ENCODE peak calls at places on chromosomes 3 and 15, in eight cellular contexts. V is H9, S is HepG2, A is fibroblast of lung, H is MM.1S, Z is PC-3, P is GM23338, Q is SK-N-SH. D is an unnamed sample.
A peak's percentile ranks its signal among the peaks of the same experiment; 100 is the strongest.

GRCh38 chr3:52299815-52300611 is 12.4 kb downstream of the GLYCTK start:
- DNase-seq in V (peak; percentile 61), S (peak; percentile 65), A (no peak), H (no peak), Z (peak; percentile 23), P (peak; percentile 50), Q (peak; percentile 76), D (peak; percentile 84)

GRCh38 chr3:6551165-6551564 is 309.8 kb upstream of the GRM7 start:
- DNase-seq in V (no peak), S (no peak), A (no peak), H (no peak), Z (no peak), P (no peak), Q (no peak), D (no peak)

GRCh38 chr15:32657198-32657886 is 15.8 kb downstream of the SCG5 start:
- DNase-seq in V (no peak), S (no peak), A (no peak), H (peak; percentile 90), Z (peak; percentile 58), P (no peak), Q (no peak), D (no peak)

GRCh38 chr15:59963322-59963721 is 40.8 kb upstream of the FOXB1 start:
- DNase-seq in V (no peak), S (no peak), A (no peak), H (no peak), Z (no peak), P (no peak), Q (no peak), D (no peak)

GRCh38 chr3:74267126-74267525 is 347.3 kb downstream of the CNTN3 start:
- DNase-seq in V (no peak), S (no peak), A (peak; percentile 37), H (no peak), Z (no peak), P (no peak), Q (no peak), D (no peak)

GRCh38 chr15:90286678-90287077 is 21.2 kb downstream of the NGRN start:
- DNase-seq in V (no peak), S (peak; percentile 43), A (peak; percentile 52), H (peak; percentile 55), Z (peak; percentile 58), P (peak; percentile 39), Q (peak; percentile 69), D (peak; percentile 40)

GRCh38 chr3:126259411-126260391 is 79.3 kb upstream of the ALDH1L1 start:
- DNase-seq in V (peak; percentile 70), S (peak; percentile 29), A (peak; percentile 41), H (no peak), Z (peak; percentile 21), P (peak; percentile 66), Q (peak; percentile 79), D (peak; percentile 49)

GRCh38 chr15:99446565-99447496 is 119.0 kb upstream of the MEF2A start:
- DNase-seq in V (peak; percentile 38), S (no peak), A (no peak), H (no peak), Z (no peak), P (no peak), Q (peak; percentile 19), D (no peak)

GRCh38 chr15:92618121-92618520 is 37.5 kb downstream of the FAM174B start:
- DNase-seq in V (no peak), S (no peak), A (no peak), H (no peak), Z (no peak), P (no peak), Q (no peak), D (peak; percentile 35)

GRCh38 chr3:186459108-186459467 is 85.1 kb downstream of the CRYGS start:
- DNase-seq in V (no peak), S (no peak), A (no peak), H (no peak), Z (no peak), P (no peak), Q (no peak), D (no peak)

GRCh38 chr3:186454881-186455703 is 89.1 kb downstream of the CRYGS start:
- DNase-seq in V (no peak), S (no peak), A (no peak), H (no peak), Z (no peak), P (peak; percentile 6), Q (no peak), D (no peak)

GRCh38 chr3:186453531-186453930 is 90.6 kb downstream of the CRYGS start:
- DNase-seq in V (no peak), S (no peak), A (no peak), H (no peak), Z (no peak), P (no peak), Q (no peak), D (no peak)

GRCh38 chr3:186458306-186459107 is 85.7 kb downstream of the CRYGS start:
- DNase-seq in V (no peak), S (no peak), A (no peak), H (peak; percentile 21), Z (no peak), P (no peak), Q (no peak), D (no peak)

DNA sequence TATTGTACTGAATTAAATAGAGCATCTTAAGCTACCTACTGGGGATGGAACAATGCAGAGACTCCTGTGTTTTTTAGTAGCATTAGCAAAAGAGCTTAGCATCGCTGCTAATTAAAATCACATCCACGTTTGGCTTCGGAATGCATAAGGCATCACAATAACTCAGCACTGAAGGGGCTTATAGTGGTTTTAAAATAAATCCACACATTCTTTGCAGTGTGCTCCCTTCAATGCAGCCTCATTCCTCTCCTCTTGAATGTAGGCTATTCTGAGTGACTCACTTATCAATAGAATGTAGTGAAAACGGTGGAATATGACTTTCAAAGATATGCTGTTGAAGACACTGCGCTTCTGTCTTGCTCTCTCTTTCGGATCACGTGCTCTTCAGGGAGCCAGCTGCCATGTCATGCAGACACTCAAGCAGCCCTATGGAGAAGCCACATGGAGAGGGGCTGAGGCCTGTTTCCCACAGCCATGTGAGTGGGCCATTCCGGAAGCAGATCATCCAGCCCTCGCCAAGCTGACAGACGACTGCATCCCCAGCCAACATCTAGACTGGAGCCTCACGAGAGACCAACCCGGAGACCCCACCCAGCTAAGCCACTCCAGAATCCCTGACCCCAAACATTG is 87.4 kb downstream of the CRYGS start:
- DNase-seq in V (no peak), S (no peak), A (no peak), H (no peak), Z (no peak), P (no peak), Q (no peak), D (no peak)
- H3K79me2 ChIP-seq in V (no peaks in the 10 kb centered on the region), S (no peaks in the 10 kb centered on the region), A (no peaks in the 10 kb centered on the region), H (no peaks in the 10 kb centered on the region), Z (no peaks in the 10 kb centered on the region), P (no peaks in the 10 kb centered on the region), Q (no peaks in the 10 kb centered on the region), D (no peaks in the 10 kb centered on the region)

DNA sequence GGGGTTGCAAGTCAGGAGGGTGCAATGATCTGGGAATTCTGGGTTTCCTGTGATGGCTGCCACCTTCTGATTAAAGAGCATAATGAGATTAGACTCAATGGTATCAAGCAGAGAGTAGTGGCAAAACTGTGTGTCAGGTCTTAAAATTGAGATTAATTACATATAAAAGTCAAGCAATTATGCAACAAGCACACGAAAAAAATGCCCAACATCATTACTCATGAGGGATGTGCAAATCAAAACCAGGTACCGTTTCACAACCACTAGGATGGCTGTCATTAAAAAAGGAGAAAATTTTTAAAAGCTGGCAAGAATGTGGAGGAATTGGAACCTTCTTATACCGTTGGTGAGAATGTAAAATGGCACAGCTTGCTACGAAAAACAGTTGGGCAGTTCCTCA is 205.0 kb downstream of the OSBPL10 start:
- DNase-seq in V (no peak), S (no peak), A (no peak), H (no peak), Z (no peak), P (no peak), Q (no peak), D (no peak)
- H3K79me2 ChIP-seq in V (no peaks in the 10 kb centered on the region), S (no peaks in the 10 kb centered on the region), A (no peaks in the 10 kb centered on the region), H (no peaks in the 10 kb centered on the region), Z (peaks cover 10% of the 10 kb centered on the region), P (peaks cover 79% of the 10 kb centered on the region), Q (no peaks in the 10 kb centered on the region), D (peaks cover 12% of the 10 kb centered on the region)

GRCh38 chr3:71453319-71453718 is 130.2 kb downstream of the FOXP1 start:
- DNase-seq in V (no peak), S (peak; percentile 72), A (no peak), H (no peak), Z (no peak), P (no peak), Q (no peak), D (no peak)

GRCh38 chr3:71451812-71452211 is 131.7 kb downstream of the FOXP1 start:
- DNase-seq in V (no peak), S (no peak), A (no peak), H (no peak), Z (no peak), P (no peak), Q (no peak), D (no peak)

GRCh38 chr3:71454513-71455423 is 128.8 kb downstream of the FOXP1 start:
- DNase-seq in V (no peak), S (no peak), A (no peak), H (no peak), Z (no peak), P (no peak), Q (no peak), D (no peak)

GRCh38 chr3:71456155-71456554 is 127.4 kb downstream of the FOXP1 start:
- DNase-seq in V (no peak), S (no peak), A (peak; percentile 32), H (peak; percentile 48), Z (no peak), P (no peak), Q (no peak), D (no peak)

DNA sequence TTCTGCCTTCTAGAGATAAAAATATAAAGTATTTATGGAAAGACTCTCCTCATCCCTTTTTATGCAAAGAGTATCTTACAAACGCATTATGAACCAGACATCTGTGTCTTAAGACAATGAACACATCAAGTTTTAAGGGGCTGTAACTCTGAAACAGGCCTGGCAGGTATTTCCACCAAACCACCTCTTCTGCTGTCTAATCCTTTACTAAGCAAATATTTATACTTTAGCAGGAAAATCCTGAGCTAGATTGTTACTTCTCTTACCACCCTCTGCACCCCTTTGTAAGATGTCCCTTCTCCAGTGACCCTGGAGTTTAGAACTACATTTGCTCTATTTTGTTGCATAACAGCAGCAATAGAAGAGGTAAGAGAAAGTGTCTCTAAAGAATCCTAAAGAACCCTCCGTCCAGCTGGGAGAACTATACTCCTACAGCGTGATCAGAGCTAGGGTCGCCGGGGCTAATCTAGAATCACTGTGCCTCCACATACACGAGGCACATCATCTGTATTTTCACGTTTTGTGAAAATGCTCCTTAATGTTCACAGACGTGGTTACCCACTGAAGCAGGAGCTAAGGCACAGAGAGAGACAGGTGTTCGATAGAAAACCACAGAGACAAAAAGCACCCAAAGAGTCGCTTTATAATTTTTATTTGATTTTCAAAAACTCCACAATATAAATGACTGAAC is 129.6 kb downstream of the FOXP1 start:
- DNase-seq in V (no peak), S (peak; percentile 16), A (no peak), H (no peak), Z (peak; percentile 71), P (no peak), Q (no peak), D (no peak)
- H3K79me2 ChIP-seq in V (no peaks in the 10 kb centered on the region), S (peaks cover 57% of the 10 kb centered on the region), A (no peaks in the 10 kb centered on the region), H (no peaks in the 10 kb centered on the region), Z (no peaks in the 10 kb centered on the region), P (no peaks in the 10 kb centered on the region), Q (peaks cover 99% of the 10 kb centered on the region), D (peaks cover 59% of the 10 kb centered on the region)

GRCh38 chr3:31779514-31779913 is 201.5 kb downstream of the OSBPL10 start:
- DNase-seq in V (no peak), S (peak; percentile 33), A (no peak), H (no peak), Z (peak; percentile 18), P (no peak), Q (no peak), D (no peak)
- H3K79me2 ChIP-seq in V (no peaks in the 10 kb centered on the region), S (no peaks in the 10 kb centered on the region), A (no peaks in the 10 kb centered on the region), H (no peaks in the 10 kb centered on the region), Z (peaks cover 10% of the 10 kb centered on the region), P (peaks cover 83% of the 10 kb centered on the region), Q (no peaks in the 10 kb centered on the region), D (peaks cover 20% of the 10 kb centered on the region)

D was measured in hepatocyte.